ENCODE peak calls at places on chromosome 6, in ten cellular contexts. M, A, U, K, O, J, S, Q, F and B are unnamed samples. For H3K4me1, the result is how much of the 10 kb centered on the place peaks cover.

GRCh38 chr6:93786474-93787330 is 367.3 kb upstream of the EPHA7 start:
- DNase-seq in A (no peak), F (no peak), O (no peak), J (no peak), M (no peak), K (no peak), U (no peak), Q (no peak), S (peak), B (no peak)

GRCh38 chr6:170360476-170360875 is 53.9 kb downstream of the FAM120B start:
- DNase-seq in U (no peak), K (no peak), Q (peak), J (no peak), S (peak), O (no peak), A (no peak), M (no peak), F (no peak), B (no peak)

GRCh38 chr6:17656092-17656491 is 50.6 kb downstream of the NUP153 start:
- DNase-seq in K (no peak), S (no peak), U (peak), Q (no peak), O (no peak), F (no peak), M (no peak), J (no peak), A (no peak), B (no peak)

GRCh38 chr6:109793793-109794192 is 102.7 kb downstream of the FIG4 start:
- DNase-seq in Q (peak), A (peak), M (no peak), J (peak), S (peak), K (peak), U (peak), F (no peak), O (no peak), B (peak)

GRCh38 chr6:78605909-78606446 is 261.4 kb upstream of the IRAK1BP1 start:
- DNase-seq in A (no peak), U (no peak), K (no peak), J (no peak), S (peak), O (no peak), M (no peak), F (no peak), Q (peak), B (no peak)

GRCh38 chr6:18185624-18186023 is 30.4 kb downstream of the KDM1B start:
- DNase-seq in O (no peak), J (no peak), F (no peak), A (no peak), M (no peak), K (no peak), S (no peak), Q (no peak), U (no peak), B (no peak)

GRCh38 chr6:104580452-104580851 is 279.3 kb downstream of the HACE1 start:
- DNase-seq in M (no peak), A (no peak), U (no peak), J (no peak), F (no peak), K (no peak), Q (no peak), S (no peak), O (no peak), B (no peak)

GRCh38 chr6:11370191-11371018 is 137.9 kb upstream of the NEDD9 start:
- DNase-seq in A (no peak), O (no peak), S (peak), M (no peak), K (no peak), F (no peak), U (no peak), Q (no peak), J (no peak), B (no peak)

GRCh38 chr6:55621244-55621643 is 42.3 kb upstream of the HMGCLL1 start:
- DNase-seq in F (no peak), K (no peak), S (no peak), J (no peak), U (no peak), M (no peak), O (no peak), Q (no peak), A (no peak), B (no peak)

GRCh38 chr6:105443941-105444340 is 41.1 kb upstream of the PREP start:
- DNase-seq in A (no peak), S (no peak), F (no peak), J (no peak), K (no peak), O (no peak), M (no peak), Q (no peak), U (no peak), B (no peak)

GRCh38 chr6:6678185-6678671 is 89.7 kb downstream of the LY86 start:
- DNase-seq in J (no peak), A (no peak), S (peak), K (peak), M (no peak), O (no peak), U (peak), F (no peak), Q (peak), B (peak)
- H3K4me1 ChIP-seq in J (under half), A (under half), S (under half), K (under half), M (under half), O (under half), U (under half), F (under half), Q (under half), B (under half)

GRCh38 chr6:73984851-73985250 is 288.8 kb downstream of the CD109 start:
- DNase-seq in O (no peak), M (no peak), U (no peak), S (no peak), K (no peak), F (no peak), A (no peak), Q (no peak), J (no peak), B (no peak)

GRCh38 chr6:73985891-73986290 is 289.9 kb downstream of the CD109 start:
- DNase-seq in F (no peak), A (no peak), K (no peak), M (no peak), J (peak), O (no peak), S (peak), Q (no peak), U (peak), B (no peak)

GRCh38 chr6:73983367-73983766 is 287.4 kb downstream of the CD109 start:
- DNase-seq in M (no peak), Q (peak), S (no peak), K (no peak), A (no peak), F (no peak), U (no peak), O (no peak), J (no peak), B (no peak)
- H3K4me3 ChIP-seq in M (no peak), Q (no peak), S (no peak), K (no peak), A (no peak), F (no peak), U (no peak), O (no peak), J (no peak), B (no peak)

GRCh38 chr6:33204415-33205171 is at the start of gene HSD17B8:
- DNase-seq in K (peak), M (peak), J (peak), Q (peak), U (peak), A (peak), O (peak), S (peak), F (peak), B (peak)
- TF ChIP-seq POLR2A in K (peak), M (no peak), J (peak), Q (peak), U (peak), A (peak), O (no peak), S (peak), F (no peak), B (peak)

DNA sequence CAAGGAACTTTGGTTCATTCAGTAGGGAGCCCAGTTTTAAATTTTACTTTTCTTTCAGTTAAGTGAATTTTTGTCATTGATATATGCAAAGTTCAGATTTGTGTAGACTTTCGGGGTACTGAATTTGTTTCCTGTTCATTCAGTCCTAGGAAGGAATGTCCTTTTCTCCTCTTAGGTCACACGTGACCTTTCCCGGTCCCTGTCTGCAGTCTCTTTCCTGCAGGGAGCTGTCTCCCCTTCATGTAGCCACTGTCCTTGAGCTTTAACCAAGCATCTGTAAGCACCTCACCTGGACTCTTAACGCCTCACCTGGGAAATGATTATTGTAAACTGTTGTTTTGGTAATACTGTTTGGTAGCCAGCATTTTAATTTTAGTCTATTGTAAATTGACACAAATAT is 190.7 kb downstream of the ARID1B start:
- DNase-seq in K (no peak), M (no peak), J (no peak), F (no peak), O (no peak), S (no peak), A (no peak), Q (no peak), U (no peak), B (no peak)
- H3K4me1 ChIP-seq in K (under half), M (under half), J (under half), F (under half), O (under half), S (under half), A (under half), Q (under half), U (under half), B (under half)

DNA sequence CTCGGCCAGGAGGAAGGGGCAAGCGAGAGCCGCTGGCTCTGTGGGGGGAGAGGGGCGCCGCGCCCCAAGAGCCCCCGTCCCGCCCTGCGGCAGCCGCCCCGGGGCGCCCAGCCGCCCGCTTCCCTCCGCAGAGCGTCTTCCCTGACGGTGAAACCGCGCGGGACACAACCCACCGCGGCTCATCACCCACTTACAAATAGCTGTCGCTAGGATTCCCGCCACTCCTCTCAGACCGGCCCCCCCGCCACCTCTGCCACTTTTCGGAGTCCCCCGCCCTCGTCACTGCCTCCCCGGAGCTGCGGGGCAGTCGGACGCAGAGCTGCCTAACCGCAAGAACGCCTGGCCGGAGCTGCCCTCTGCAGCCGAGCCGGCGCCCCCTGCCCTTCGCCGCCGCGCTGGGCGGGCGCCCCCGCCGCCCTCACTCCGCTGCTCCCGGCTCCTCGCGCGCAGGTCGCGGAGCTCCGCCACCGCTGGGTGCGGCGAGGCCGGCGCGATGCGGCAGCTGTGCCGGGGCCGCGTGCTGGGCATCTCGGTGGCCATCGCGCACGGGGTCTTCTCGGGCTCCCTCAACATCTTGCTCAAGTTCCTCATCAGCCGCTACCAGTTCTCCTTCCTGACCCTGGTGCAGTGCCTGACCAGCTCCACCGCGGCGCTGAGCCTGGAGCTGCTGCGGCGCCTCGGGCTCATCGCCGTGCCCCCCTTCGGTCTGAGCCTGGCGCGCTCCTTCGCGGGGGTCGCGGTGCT is at the start of gene SLC35D3:
- DNase-seq in S (peak), U (peak), O (no peak), A (no peak), Q (no peak), M (no peak), J (no peak), F (no peak), K (peak), B (no peak)
- H3K4me3 ChIP-seq in S (peak), U (peak), O (peak), A (peak), Q (peak), M (peak), J (no peak), F (peak), K (peak), B (peak)

GRCh38 chr6:131552572-131552971 is 20.5 kb upstream of the ARG1 start:
- DNase-seq in O (no peak), S (no peak), F (no peak), U (no peak), A (no peak), M (no peak), K (no peak), Q (no peak), J (no peak), B (no peak)

DNA sequence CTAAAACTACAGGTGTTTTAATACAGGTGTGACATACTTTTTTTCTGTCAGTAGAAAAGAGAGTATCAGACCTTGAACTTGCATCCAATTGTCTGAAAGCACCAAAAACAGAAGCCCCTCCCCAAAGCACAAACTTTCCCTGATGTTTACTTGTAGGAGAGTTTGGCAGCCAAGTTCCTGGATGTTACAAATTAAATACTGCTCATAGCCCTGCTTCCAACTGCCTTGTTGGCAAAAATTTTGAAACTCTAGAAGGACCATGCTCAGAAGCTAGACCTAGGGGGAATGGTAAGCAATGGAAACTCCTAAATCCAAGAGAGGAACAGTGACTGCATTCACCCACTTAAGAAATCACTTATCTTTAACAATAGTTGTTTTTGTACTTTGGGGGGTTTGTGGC is 17.0 kb upstream of the ARG1 start:
- DNase-seq in F (no peak), S (no peak), J (no peak), K (no peak), M (no peak), O (no peak), Q (no peak), A (no peak), U (no peak), B (no peak)
- TF ChIP-seq POLR2A in F (no peak), S (no peak), J (no peak), K (no peak), M (no peak), O (no peak), Q (no peak), A (no peak), U (no peak), B (no peak)

DNA sequence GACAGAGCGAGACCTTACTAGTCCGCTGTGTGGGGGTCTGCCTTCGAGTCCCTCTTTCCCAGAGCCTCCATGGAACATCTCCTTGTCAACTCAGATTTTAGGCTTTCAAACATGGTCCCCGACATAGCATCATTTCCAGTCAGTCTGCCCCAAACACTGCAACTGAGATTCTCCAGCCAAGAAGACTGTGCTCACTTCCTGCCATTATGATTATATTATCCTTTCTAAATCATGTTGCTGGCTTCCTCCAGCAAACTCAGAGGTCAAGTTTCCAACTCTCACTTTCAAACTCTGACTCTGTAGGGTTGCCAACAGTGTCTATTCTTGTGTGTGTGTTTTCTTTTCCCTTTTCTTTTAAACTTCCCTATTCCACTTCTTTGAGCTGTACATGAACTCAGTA is 61.1 kb upstream of the TRAF3IP2 start:
- DNase-seq in U (no peak), M (no peak), K (no peak), F (no peak), J (no peak), O (no peak), Q (peak), A (no peak), S (peak), B (no peak)
- H3K4me1 ChIP-seq in U (under half), M (under half), K (under half), F (under half), J (under half), O (under half), Q (under half), A (under half), S (under half), B (under half)

GRCh38 chr6:68039641-68040311 is 595.3 kb upstream of the ADGRB3 start:
- DNase-seq in S (no peak), A (no peak), J (no peak), F (no peak), U (no peak), K (no peak), Q (no peak), O (no peak), M (no peak), B (no peak)
- H3K4me3 ChIP-seq in S (no peak), A (no peak), J (no peak), F (no peak), U (no peak), K (no peak), Q (no peak), O (no peak), M (no peak), B (no peak)